ENCODE peak calls at places on chromosomes 4 and X, in nine cellular contexts. V, K, H, O, Z, I, B, Y and D are unnamed samples.

GRCh38 chr4:25011135-25011866 is 19.4 kb downstream of the LGI2 start:
- DNase-seq in V (no peak), K (no peak), H (no peak), O (no peak), Z (no peak), I (no peak), B (no peak), Y (no peak), D (no peak)

GRCh38 chr4:36278789-36279188 is 2.6 kb upstream of the DTHD1 start:
- DNase-seq in V (no peak), K (no peak), H (no peak), O (no peak), Z (no peak), I (no peak), B (no peak), Y (no peak), D (no peak)

GRCh38 chr4:20354120-20354519 is 102.4 kb downstream of the SLIT2 start:
- DNase-seq in V (peak; percentile 9), K (no peak), H (no peak), O (no peak), Z (no peak), I (no peak), B (no peak), Y (no peak), D (no peak)

GRCh38 chr4:79083406-79084010 is 144.3 kb upstream of the PAQR3 start:
- DNase-seq in V (no peak), K (no peak), H (no peak), O (no peak), Z (no peak), I (no peak), B (peak; percentile 84), Y (no peak), D (no peak)

GRCh38 chr4:1055721-1056590 is 44.5 kb downstream of the FGFRL1 start:
- DNase-seq in V (no peak), K (no peak), H (peak; percentile 29), O (peak; percentile 51), Z (no peak), I (peak; percentile 59), B (peak; percentile 66), Y (no peak), D (no peak)

GRCh38 chr4:134298313-134298712 is 96.7 kb upstream of the PABPC4L start:
- DNase-seq in V (no peak), K (no peak), H (no peak), O (no peak), Z (no peak), I (no peak), B (no peak), Y (no peak), D (no peak)

GRCh38 chrX:148577711-148578110 is 77.3 kb downstream of the AFF2 start:
- DNase-seq in V (no peak), K (peak; percentile 35), H (no peak), O (no peak), Z (no peak), I (no peak), B (no peak), Y (no peak), D (no peak)

GRCh38 chr4:59120287-59120814 is 2010.2 kb upstream of the IGFBP7 start:
- DNase-seq in V (no peak), K (no peak), H (no peak), O (no peak), Z (no peak), I (no peak), B (no peak), Y (no peak), D (no peak)

GRCh38 chr4:8291701-8292387 is 22.3 kb downstream of the HTRA3 start:
- DNase-seq in V (no peak), K (no peak), H (no peak), O (no peak), Z (peak; percentile 9), I (no peak), B (peak; percentile 52), Y (no peak), D (no peak)

GRCh38 chr4:80232707-80233370 is 33.6 kb upstream of the FGF5 start:
- DNase-seq in V (no peak), K (no peak), H (no peak), O (no peak), Z (no peak), I (no peak), B (no peak), Y (no peak), D (no peak)

GRCh38 chr4:121898150-121898549 is 27.9 kb upstream of the BBS7 start:
- DNase-seq in V (no peak), K (no peak), H (no peak), O (no peak), Z (no peak), I (peak; percentile 10), B (no peak), Y (no peak), D (no peak)

GRCh38 chr4:140044314-140044991 is 109.5 kb downstream of the MAML3 start:
- DNase-seq in V (no peak), K (no peak), H (peak; percentile 29), O (peak; percentile 30), Z (no peak), I (no peak), B (no peak), Y (no peak), D (no peak)

GRCh38 chrX:13092455-13092941 is 48.1 kb upstream of the FAM9C start:
- DNase-seq in V (no peak), K (no peak), H (no peak), O (no peak), Z (peak; percentile 72), I (no peak), B (peak; percentile 69), Y (no peak), D (no peak)

GRCh38 chr4:113809313-113809712 is 47.8 kb upstream of the CAMK2D start:
- DNase-seq in V (no peak), K (no peak), H (peak; percentile 69), O (peak; percentile 15), Z (peak; percentile 60), I (no peak), B (peak; percentile 76), Y (no peak), D (no peak)

GRCh38 chrX:50762578-50762977 is 51.4 kb downstream of the SHROOM4 start:
- DNase-seq in V (no peak), K (no peak), H (no peak), O (peak; percentile 9), Z (no peak), I (no peak), B (no peak), Y (no peak), D (no peak)

GRCh38 chrX:119692241-119693031 is 532 bp downstream of the SEPTIN6 start:
- DNase-seq in V (peak; percentile 57), K (peak; percentile 41), H (peak; percentile 17), O (peak; percentile 64), Z (peak; percentile 54), I (peak; percentile 41), B (peak; percentile 82), Y (peak; percentile 17), D (peak; percentile 30)

GRCh38 chrX:54785901-54786300 is 12.2 kb downstream of the ITIH6 start:
- DNase-seq in V (no peak), K (no peak), H (no peak), O (peak; percentile 10), Z (no peak), I (peak; percentile 41), B (no peak), Y (no peak), D (no peak)

GRCh38 chr4:76251448-76252270 is at the start of gene FAM47E:
- DNase-seq in V (peak; percentile 81), K (peak; percentile 68), H (peak; percentile 27), O (peak; percentile 8), Z (peak; percentile 92), I (peak; percentile 96), B (peak; percentile 88), Y (peak; percentile 76), D (peak; percentile 37)

GRCh38 chr4:16505726-16506125 is 279.5 kb upstream of the TAPT1 start:
- DNase-seq in V (peak; percentile 13), K (no peak), H (no peak), O (peak; percentile 30), Z (no peak), I (peak; percentile 56), B (no peak), Y (no peak), D (peak; percentile 2)

GRCh38 chr4:16513876-16514275 is 287.6 kb upstream of the TAPT1 start:
- DNase-seq in V (no peak), K (no peak), H (no peak), O (no peak), Z (no peak), I (no peak), B (no peak), Y (no peak), D (no peak)

DNA sequence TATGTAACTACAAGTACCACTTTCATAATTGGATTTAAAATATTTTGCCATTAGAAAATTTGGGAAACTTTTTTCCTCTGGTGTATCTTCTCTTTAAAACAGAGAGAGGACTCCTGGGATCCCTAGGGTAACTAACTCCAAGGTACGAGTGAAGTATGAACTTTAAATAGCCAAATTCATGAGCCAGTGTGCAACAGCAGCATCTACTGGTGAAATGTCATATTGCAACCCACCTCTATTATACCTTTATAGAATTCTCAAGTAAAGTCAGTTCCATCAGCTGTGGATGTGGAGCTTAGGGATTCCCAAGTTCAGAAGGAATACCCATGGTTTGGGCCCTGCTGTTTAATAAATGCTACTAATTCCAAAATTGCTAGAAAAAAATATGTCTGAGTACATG is 282.7 kb upstream of the TAPT1 start:
- DNase-seq in V (no peak), K (no peak), H (no peak), O (no peak), Z (no peak), I (no peak), B (no peak), Y (no peak), D (no peak)
- TF ChIP-seq CTCF in V (peak; percentile 25), K (no peak), H (peak; percentile 22), O (peak; percentile 60), Z (peak; percentile 21), I (peak; percentile 22), B (no peak), Y (peak; percentile 26), D (peak; percentile 79)

DNA sequence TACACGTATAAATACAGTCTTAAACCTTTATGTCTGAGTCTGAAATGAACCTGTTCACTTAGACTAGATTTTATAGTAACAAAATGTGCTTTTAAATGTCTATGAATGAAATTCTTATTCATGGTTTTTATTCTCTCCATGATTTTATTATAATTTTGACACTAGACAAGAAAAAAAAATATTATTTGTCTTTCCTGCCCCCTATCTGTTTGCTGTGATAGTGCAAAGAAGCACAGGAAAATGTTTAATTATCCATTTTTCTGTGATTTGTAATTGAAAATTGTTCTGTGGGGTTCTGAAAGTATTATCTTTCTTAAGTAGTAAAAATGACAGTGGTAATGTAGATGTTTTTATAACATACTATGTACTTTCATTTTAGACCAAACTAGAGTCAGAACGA is 52.0 kb downstream of the INTS6L start:
- DNase-seq in V (no peak), K (no peak), H (no peak), O (peak; percentile 3), Z (no peak), I (no peak), B (no peak), Y (no peak), D (no peak)
- TF ChIP-seq CTCF in V (peak; percentile 22), K (peak; percentile 52), H (no peak), O (peak; percentile 49), Z (peak; percentile 21), I (no peak), B (no peak), Y (peak; percentile 32), D (peak; percentile 69)

GRCh38 chr4:167622481-167623240 is 388.4 kb upstream of the SPOCK3 start:
- DNase-seq in V (peak; percentile 78), K (peak; percentile 12), H (peak; percentile 21), O (peak; percentile 39), Z (no peak), I (peak; percentile 70), B (no peak), Y (peak; percentile 57), D (peak; percentile 19)
- TF ChIP-seq CTCF in V (peak; percentile 89), K (peak; percentile 80), H (peak; percentile 57), O (peak; percentile 69), Z (peak; percentile 61), I (peak; percentile 84), B (no peak), Y (peak; percentile 95), D (peak; percentile 87)

GRCh38 chr4:177175473-177175872 is 134.2 kb upstream of the NEIL3 start:
- DNase-seq in V (no peak), K (no peak), H (no peak), O (no peak), Z (no peak), I (no peak), B (no peak), Y (no peak), D (no peak)
- TF ChIP-seq CTCF in V (no peak), K (no peak), H (no peak), O (no peak), Z (no peak), I (no peak), B (no peak), Y (no peak), D (no peak)